ENCODE peak calls at places on chromosomes 5 and 9, in five cellular contexts. N is sigmoid colon; E is breast epithelium; S is colonic mucosa; L is CD8-positive, alpha-beta T cell. J is an unnamed sample.

GRCh38 chr5:65326912-65327311 is 154.8 kb downstream of the ADAMTS6 start:
- DNase-seq in N (no peak), S (no peak), E (no peak), L (no peak), J (no peak)

GRCh38 chr5:181260720-181261319 is at the start of gene TRIM52:
- DNase-seq in N (peak; percentile 93), L (peak; percentile 90), S (peak; percentile 94), E (peak; percentile 75), J (peak; percentile 85)

GRCh38 chr9:95736891-95737522 is 138.5 kb upstream of the ERCC6L2 start:
- DNase-seq in N (no peak), S (no peak), E (no peak), L (no peak), J (peak; percentile 20)

GRCh38 chr5:96703384-96703910 is 41.3 kb downstream of the CAST start:
- DNase-seq in N (no peak), E (no peak), S (peak; percentile 84), L (no peak), J (no peak)

GRCh38 chr9:29556317-29556716 is 1983.0 kb upstream of the C9orf72 start:
- DNase-seq in S (no peak), N (no peak), E (no peak), L (no peak), J (no peak)

GRCh38 chr5:1414311-1415058 is 30.8 kb downstream of the SLC6A3 start:
- DNase-seq in N (no peak), E (no peak), L (no peak), S (no peak), J (no peak)

GRCh38 chr5:116130471-116130870 is 45.6 kb downstream of the COMMD10 start:
- DNase-seq in S (no peak), L (no peak), E (no peak), N (no peak), J (no peak)

GRCh38 chr9:21708225-21708624 is 94.2 kb upstream of the MTAP start:
- DNase-seq in N (no peak), E (no peak), L (no peak), S (no peak), J (no peak)

GRCh38 chr5:14593326-14594036 is 11.9 kb downstream of the OTULINL start:
- DNase-seq in L (peak; percentile 13), N (no peak), E (no peak), S (no peak), J (no peak)

GRCh38 chr9:87445646-87446045 is 52.0 kb upstream of the DAPK1 start:
- DNase-seq in L (no peak), E (no peak), N (no peak), S (peak; percentile 27), J (no peak)

GRCh38 chr9:87441251-87441650 is 56.4 kb upstream of the DAPK1 start:
- DNase-seq in E (no peak), S (no peak), L (no peak), N (no peak), J (no peak)

GRCh38 chr9:87443461-87443860 is 54.2 kb upstream of the DAPK1 start:
- DNase-seq in N (no peak), S (no peak), E (no peak), L (no peak), J (no peak)

GRCh38 chr9:87443006-87443405 is 54.7 kb upstream of the DAPK1 start:
- DNase-seq in S (no peak), E (no peak), L (no peak), N (no peak), J (no peak)

DNA sequence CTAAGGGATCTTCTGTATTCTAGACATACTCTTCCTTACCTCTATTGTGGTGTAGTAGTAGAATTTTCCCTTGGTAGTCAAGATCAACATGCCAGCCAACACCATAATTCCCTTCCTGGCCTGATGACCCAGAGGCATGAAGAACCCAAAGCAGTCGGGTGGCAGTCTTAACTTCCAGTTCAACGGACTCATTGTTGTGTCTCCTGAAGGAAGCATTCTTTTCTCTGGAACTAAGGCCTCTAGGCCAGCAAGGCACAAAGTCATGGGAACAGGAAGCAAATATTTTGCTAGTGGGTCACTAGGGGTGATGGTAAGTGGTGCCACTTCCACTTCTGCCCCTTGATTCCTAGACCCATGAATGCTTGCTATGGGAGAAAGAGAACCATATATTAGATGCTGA is 55.2 kb upstream of the DAPK1 start:
- DNase-seq in L (no peak), S (no peak), N (no peak), E (no peak), J (no peak)
- H3K4me3 ChIP-seq in L (no peak overlapping the region), S (no peak overlapping the region), N (no peak overlapping the region), E (no peak overlapping the region), J (no peak overlapping the region)

GRCh38 chr5:55692106-55692417 is 20.1 kb downstream of the SLC38A9 start:
- DNase-seq in E (no peak), N (no peak), S (no peak), L (no peak), J (no peak)
- TF ChIP-seq CTCF in E (no peak), N (no peak), S (peak; percentile 23), L (no peak), J (no peak)

GRCh38 chr5:8826491-8826890 is 719.4 kb downstream of the SEMA5A start:
- DNase-seq in N (no peak), L (no peak), S (no peak), E (no peak), J (no peak)
- H3K4me1 ChIP-seq in N (no peaks in the 10 kb centered on the region), L (no peaks in the 10 kb centered on the region), S (no peaks in the 10 kb centered on the region), E (no peaks in the 10 kb centered on the region), J (no peaks in the 10 kb centered on the region)

DNA sequence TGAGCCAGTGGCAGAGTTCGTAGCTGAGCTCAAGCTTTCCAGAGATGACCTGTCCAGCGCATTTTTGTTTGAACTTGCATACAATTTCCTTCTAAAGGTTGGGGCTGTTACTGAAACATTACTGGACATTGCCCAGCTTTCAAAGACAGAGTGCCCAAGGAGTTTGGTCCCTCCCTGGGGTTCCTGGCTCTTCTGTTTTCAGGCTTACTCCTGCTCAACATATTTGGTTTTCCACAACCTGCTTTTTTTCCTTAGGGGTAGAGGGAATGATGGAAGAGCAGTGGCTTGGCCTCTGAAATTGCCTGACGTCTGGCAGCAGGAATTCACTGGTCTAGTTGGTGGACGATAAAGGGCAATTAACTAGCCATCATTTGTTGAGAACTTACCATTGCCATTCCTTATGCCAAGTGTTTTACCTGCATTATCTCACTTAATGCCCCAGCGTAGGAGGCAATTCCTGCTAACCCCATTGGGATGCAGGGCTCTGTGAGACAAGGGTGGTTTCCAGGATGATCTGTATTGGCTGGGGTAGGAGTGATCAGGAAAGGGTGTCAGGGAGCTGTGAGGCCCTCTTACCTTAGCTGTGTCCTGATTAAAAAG is 1.2 kb downstream of the RGS3 start:
- DNase-seq in E (no peak), S (no peak), L (no peak), N (peak; percentile 24), J (no peak)
- H3K4me3 ChIP-seq in E (no peak overlapping the region), S (no peak overlapping the region), L (no peak overlapping the region), N (peak overlapping the region; percentile 59), J (no peak overlapping the region)

DNA sequence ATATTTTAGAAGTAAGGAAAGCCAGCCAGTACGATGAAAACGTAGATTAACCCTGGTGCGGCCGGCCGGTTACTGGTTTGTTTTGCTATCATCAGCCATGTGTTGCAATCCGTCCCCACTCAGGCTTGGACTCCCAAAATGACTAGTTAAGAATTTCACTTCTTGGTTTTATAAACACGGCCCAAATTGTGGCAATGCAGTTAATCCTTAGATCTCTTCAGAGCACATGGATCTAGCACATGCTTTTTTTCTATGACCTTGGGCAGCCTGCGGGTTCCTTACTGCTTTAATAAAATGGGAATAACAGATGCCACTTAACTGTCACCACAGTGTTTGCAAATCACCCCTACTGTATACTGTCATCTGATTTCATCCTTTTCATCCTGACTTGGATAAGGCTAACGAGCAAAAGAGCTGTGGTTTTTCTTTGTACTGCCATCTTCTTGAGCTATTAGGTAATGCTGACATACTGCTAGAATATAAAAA is 1.5 kb downstream of the NDFIP1 start:
- DNase-seq in L (no peak), S (peak; percentile 33), N (peak; percentile 71), E (no peak), J (no peak)
- TF ChIP-seq CTCF in L (no peak), S (no peak), N (no peak), E (no peak), J (peak; percentile 8)

GRCh38 chr5:119311688-119312087 is 44.1 kb upstream of the TNFAIP8 start:
- DNase-seq in L (no peak), N (no peak), S (no peak), E (no peak), J (no peak)
- H3K4me1 ChIP-seq in L (peaks cover 97% of the 10 kb centered on the region), N (peaks cover 5% of the 10 kb centered on the region), S (no peaks in the 10 kb centered on the region), E (no peaks in the 10 kb centered on the region), J (no peaks in the 10 kb centered on the region)

DNA sequence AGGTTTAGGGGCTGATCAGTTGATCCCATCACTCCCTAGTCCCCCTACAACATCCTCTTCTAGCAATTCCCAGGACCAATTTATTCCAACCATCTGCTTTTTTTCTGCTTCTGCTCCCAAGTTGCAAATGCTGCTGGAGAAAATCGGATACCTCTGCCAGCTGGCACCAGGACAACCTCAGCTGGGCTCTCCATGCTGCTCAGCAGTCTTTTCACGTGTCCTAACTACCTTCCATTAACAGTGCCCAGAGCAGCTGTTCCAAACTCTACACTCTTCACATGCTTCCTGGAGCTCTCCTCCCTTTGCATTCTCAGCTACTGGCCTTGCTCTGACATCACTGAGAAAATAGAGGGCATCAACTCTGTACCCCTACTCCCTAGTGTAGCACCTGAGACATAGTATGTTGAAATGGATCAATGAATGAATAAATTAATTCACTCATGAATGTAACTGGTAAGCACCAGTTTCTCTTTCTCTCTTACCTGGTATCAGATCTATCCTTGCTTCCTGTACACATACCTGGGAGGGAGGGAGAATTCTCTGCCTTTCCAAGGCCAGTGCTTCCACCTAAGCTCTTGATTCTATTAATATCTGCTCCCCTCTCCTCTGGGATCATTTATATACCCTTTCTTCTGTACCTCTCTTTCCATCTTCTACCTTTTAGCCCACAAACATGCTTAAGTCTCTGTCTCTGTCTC is 191.0 kb downstream of the RAB3C start:
- DNase-seq in E (no peak), N (no peak), S (no peak), L (no peak), J (peak; percentile 54)
- H3K4me3 ChIP-seq in E (no peak overlapping the region), N (no peak overlapping the region), S (no peak overlapping the region), L (no peak overlapping the region), J (no peak overlapping the region)